ENCODE peak calls at places on chromosomes 3 and 15, in six cellular contexts. A, R, H, D, B and X are unnamed samples.

GRCh38 chr3:21781371-21781770 is 30.4 kb upstream of the ZNF385D start:
- DNase-seq in A (no peak), R (no peak), H (no peak), D (no peak), B (no peak), X (no peak)

GRCh38 chr3:47359283-47359682 is 21.5 kb upstream of the PTPN23 start:
- DNase-seq in A (no peak), R (no peak), H (no peak), D (no peak), B (no peak), X (no peak)

GRCh38 chr3:187714404-187714979 is 12.1 kb upstream of the RTP2 start:
- DNase-seq in A (peak; percentile 92), R (peak; percentile 48), H (peak; percentile 82), D (peak; percentile 74), B (no peak), X (peak; percentile 70)

GRCh38 chr3:170233532-170233931 is 11.3 kb downstream of the PRKCI start:
- DNase-seq in A (no peak), R (peak; percentile 89), H (peak; percentile 42), D (peak; percentile 94), B (peak; percentile 60), X (peak; percentile 48)

GRCh38 chr3:17833786-17834559 is 91.5 kb upstream of the TBC1D5 start:
- DNase-seq in A (no peak), R (no peak), H (no peak), D (no peak), B (no peak), X (no peak)

GRCh38 chr3:151216641-151217040 is 13.6 kb upstream of the GPR171 start:
- DNase-seq in A (no peak), R (no peak), H (no peak), D (no peak), B (no peak), X (no peak)

GRCh38 chr15:75356539-75356938 is 9.7 kb downstream of the NEIL1 start:
- DNase-seq in A (no peak), R (no peak), H (no peak), D (no peak), B (no peak), X (no peak)

GRCh38 chr3:185327052-185327451 is 35.9 kb upstream of the MAP3K13 start:
- DNase-seq in A (no peak), R (no peak), H (no peak), D (no peak), B (no peak), X (no peak)

GRCh38 chr3:20049275-20049674 is 9.0 kb downstream of the KAT2B start:
- DNase-seq in A (no peak), R (no peak), H (no peak), D (no peak), B (no peak), X (no peak)

GRCh38 chr15:67918205-67918861 is 78.5 kb upstream of the RNU6-1 start:
- DNase-seq in A (no peak), R (no peak), H (no peak), D (no peak), B (no peak), X (no peak)

GRCh38 chr3:27046346-27046745 is 322.8 kb downstream of the NEK10 start:
- DNase-seq in A (no peak), R (no peak), H (no peak), D (no peak), B (no peak), X (no peak)

GRCh38 chr15:70002897-70003296 is 94.8 kb downstream of the TLE3 start:
- DNase-seq in A (no peak), R (no peak), H (no peak), D (no peak), B (no peak), X (no peak)

GRCh38 chr3:27639271-27639670 is 82.9 kb downstream of the EOMES start:
- DNase-seq in A (no peak), R (no peak), H (no peak), D (no peak), B (no peak), X (no peak)

GRCh38 chr3:81419196-81419595 is 342.2 kb downstream of the GBE1 start:
- DNase-seq in A (no peak), R (peak; percentile 36), H (no peak), D (peak; percentile 46), B (peak; percentile 4), X (peak; percentile 5)

GRCh38 chr3:128620268-128620691 is 30.3 kb downstream of the RPN1 start:
- DNase-seq in A (no peak), R (no peak), H (no peak), D (no peak), B (no peak), X (no peak)

GRCh38 chr15:93035092-93035915 is 53.7 kb downstream of the RGMA start:
- DNase-seq in A (no peak), R (no peak), H (no peak), D (no peak), B (no peak), X (no peak)

GRCh38 chr3:58237238-58237939 is at the start of gene ABHD6:
- DNase-seq in A (peak; percentile 65), R (peak; percentile 66), H (peak; percentile 93), D (peak; percentile 63), B (no peak), X (peak; percentile 64)

GRCh38 chr3:122890077-122890484 is 95.2 kb downstream of the SLC49A4 start:
- DNase-seq in A (peak; percentile 79), R (no peak), H (peak; percentile 48), D (peak; percentile 67), B (peak; percentile 5), X (peak; percentile 42)

GRCh38 chr15:101307048-101307896 is 12.2 kb upstream of the SNRPA1 start:
- DNase-seq in A (no peak), R (no peak), H (no peak), D (no peak), B (no peak), X (no peak)

GRCh38 chr15:100383302-100384107 is 41.7 kb upstream of the ADAMTS17 start:
- DNase-seq in A (peak; percentile 64), R (no peak), H (no peak), D (peak; percentile 1), B (no peak), X (no peak)

GRCh38 chr3:16071246-16071645 is 103.2 kb upstream of the GALNT15 start:
- DNase-seq in A (no peak), R (no peak), H (no peak), D (no peak), B (no peak), X (no peak)

GRCh38 chr3:139934557-139935070 is 371 bp upstream of the CLSTN2 start:
- DNase-seq in A (peak; percentile 15), R (no peak), H (peak; percentile 39), D (peak; percentile 15), B (no peak), X (peak; percentile 19)

GRCh38 chr3:111715911-111716523 is 120.9 kb upstream of the ZBED2 start:
- DNase-seq in A (peak; percentile 34), R (peak; percentile 23), H (peak; percentile 36), D (peak; percentile 51), B (no peak), X (no peak)